ENCODE peak calls at places on chromosomes 3 and 15, in ten cellular contexts. T is HT1080; Z is WTC11; L is HCEC 1CT; E is mesendoderm; X is stimulated activated effector memory CD8-positive, alpha-beta T cell treated with anti-CD3 and anti-CD28 coated beads, Interleukin-12 subunit alpha, Interleukin-12 subunit beta, amount 100 ng/mL, for 72 hours; C is HT-29; G is left ventricle myocardium inferior; O is activated CD4-positive, alpha-beta T cell treated with anti-CD3 and anti-CD28 coated beads, Interleukin-2, amount 50 U/mL, for 48 hours; R is head of caudate nucleus. W is an unnamed sample.

GRCh38 chr3:40414270-40414669 is 27.3 kb downstream of the ENTPD3 start:
- DNase-seq in T (no peak), Z (no peak), L (no peak), E (no peak), X (no peak), C (no peak), G (no peak), O (no peak), R (peak), W (no peak)

GRCh38 chr3:31255007-31255603 is 277.6 kb upstream of the STT3B start:
- DNase-seq in T (no peak), Z (no peak), L (no peak), E (no peak), X (no peak), C (no peak), G (no peak), O (no peak), R (no peak), W (no peak)

GRCh38 chr3:128993461-128994172 is at the start of gene CFAP92:
- DNase-seq in T (no peak), Z (peak), L (no peak), E (peak), X (peak), C (peak), G (peak), O (peak), R (peak), W (peak)

GRCh38 chr3:51371943-51372557 is 13.0 kb upstream of the MANF start:
- DNase-seq in T (peak), Z (peak), L (peak), E (peak), X (no peak), C (peak), G (no peak), O (peak), R (peak), W (peak)

GRCh38 chr15:69275933-69276565 is 22.7 kb upstream of the PAQR5 start:
- DNase-seq in T (no peak), Z (no peak), L (no peak), E (peak), X (no peak), C (no peak), G (no peak), O (no peak), R (no peak), W (no peak)

GRCh38 chr3:190718691-190719090 is 143.8 kb downstream of the GMNC start:
- DNase-seq in T (peak), Z (no peak), L (peak), E (no peak), X (no peak), C (no peak), G (no peak), O (no peak), R (no peak), W (no peak)

GRCh38 chr3:48432411-48433371 is 2.8 kb upstream of the PLXNB1 start:
- DNase-seq in T (no peak), Z (peak), L (no peak), E (peak), X (no peak), C (no peak), G (no peak), O (no peak), R (no peak), W (peak)

GRCh38 chr3:159032311-159032710 is 230.5 kb downstream of the MFSD1 start:
- DNase-seq in T (peak), Z (no peak), L (peak), E (no peak), X (no peak), C (no peak), G (no peak), O (no peak), R (peak), W (no peak)

GRCh38 chr3:174016186-174016585 is 618.6 kb downstream of the NLGN1 start:
- DNase-seq in T (peak), Z (no peak), L (peak), E (no peak), X (no peak), C (no peak), G (no peak), O (no peak), R (no peak), W (no peak)

GRCh38 chr15:40333922-40334492 is 6.7 kb downstream of the CCDC9B start:
- DNase-seq in T (no peak), Z (no peak), L (no peak), E (no peak), X (no peak), C (no peak), G (peak), O (peak), R (no peak), W (no peak)

GRCh38 chr3:46922426-46922825 is 44.9 kb downstream of the PTH1R start:
- DNase-seq in T (no peak), Z (no peak), L (no peak), E (no peak), X (no peak), C (no peak), G (no peak), O (no peak), R (no peak), W (no peak)

GRCh38 chr3:64687781-64688515 is at the start of gene ADAMTS9:
- DNase-seq in T (peak), Z (peak), L (peak), E (peak), X (no peak), C (no peak), G (peak), O (no peak), R (peak), W (peak)

GRCh38 chr15:66757030-66757429 is 55.0 kb downstream of the SMAD6 start:
- DNase-seq in T (no peak), Z (no peak), L (no peak), E (no peak), X (no peak), C (no peak), G (no peak), O (no peak), R (no peak), W (no peak)

GRCh38 chr15:40754574-40754882 is 526 bp downstream of the RMDN3 start:
- DNase-seq in T (no peak), Z (peak), L (no peak), E (no peak), X (no peak), C (peak), G (no peak), O (no peak), R (peak), W (peak)

GRCh38 chr3:87607234-87607633 is 330.9 kb upstream of the POU1F1 start:
- DNase-seq in T (no peak), Z (no peak), L (no peak), E (no peak), X (no peak), C (no peak), G (no peak), O (no peak), R (no peak), W (no peak)

GRCh38 chr3:114442251-114442650 is 148.4 kb downstream of the TIGIT start:
- DNase-seq in T (peak), Z (no peak), L (peak), E (no peak), X (no peak), C (no peak), G (no peak), O (no peak), R (peak), W (no peak)

GRCh38 chr3:197466586-197467399 is 89.0 kb downstream of the BDH1 start:
- DNase-seq in T (peak), Z (no peak), L (peak), E (no peak), X (no peak), C (no peak), G (no peak), O (no peak), R (peak), W (no peak)

GRCh38 chr3:184752361-184752760 is 40.5 kb upstream of the MAGEF1 start:
- DNase-seq in T (no peak), Z (no peak), L (no peak), E (peak), X (no peak), C (no peak), G (no peak), O (no peak), R (no peak), W (no peak)

GRCh38 chr15:42584031-42584765 is 8.8 kb downstream of the STARD9 start:
- DNase-seq in T (peak), Z (no peak), L (no peak), E (peak), X (no peak), C (no peak), G (no peak), O (no peak), R (no peak), W (peak)

GRCh38 chr15:72554471-72555425 is 80.6 kb downstream of the ARIH1 start:
- DNase-seq in T (peak), Z (no peak), L (peak), E (no peak), X (peak), C (no peak), G (no peak), O (peak), R (no peak), W (no peak)

GRCh38 chr3:149539491-149539890 is 65.0 kb downstream of the TM4SF4 start:
- DNase-seq in T (no peak), Z (no peak), L (no peak), E (no peak), X (no peak), C (no peak), G (no peak), O (no peak), R (no peak), W (no peak)

GRCh38 chr15:85607141-85607806 is 187.5 kb downstream of the KLHL25 start:
- DNase-seq in T (peak), Z (no peak), L (peak), E (no peak), X (no peak), C (no peak), G (no peak), O (no peak), R (no peak), W (no peak)

GRCh38 chr15:65245096-65245849 is 34.0 kb upstream of the CILP start:
- DNase-seq in T (peak), Z (no peak), L (peak), E (no peak), X (no peak), C (no peak), G (peak), O (no peak), R (no peak), W (no peak)